ENCODE peak calls at places on chromosomes 5 and 9, in eight cellular contexts. U is heart left ventricle; R is astrocyte; T is activated CD8-positive, alpha-beta memory T cell treated with anti-CD3 and anti-CD28 coated beads, Interleukin-2, amount 50 U/mL, for 4 hours; J is Kasumi-1; A is mesothelial cell of epicardium; G is stimulated activated CD4-positive, alpha-beta T cell treated with anti-CD3 and anti-CD28 coated beads, Interleukin-1b, Interleukin-23, amount 100 ng/mL, for 4 hours; H is A172. I is an unnamed sample.

GRCh38 chr5:74227081-74227480 is 413.4 kb downstream of the ENC1 start:
- DNase-seq in U (no peak), R (no peak), T (no peak), J (no peak), A (no peak), G (no peak), H (no peak), I (no peak)

GRCh38 chr9:72902268-72902667 is 50.6 kb downstream of the ALDH1A1 start:
- DNase-seq in U (no peak), R (no peak), T (no peak), J (no peak), A (no peak), G (no peak), H (no peak), I (no peak)

GRCh38 chr5:34913072-34913471 is 2.2 kb downstream of the RAD1 start:
- DNase-seq in U (no peak), R (peak; percentile 38), T (no peak), J (no peak), A (no peak), G (no peak), H (no peak), I (no peak)

GRCh38 chr9:133990366-133991210 is 1.5 kb downstream of the VAV2 start:
- DNase-seq in U (no peak), R (peak; percentile 78), T (no peak), J (no peak), A (no peak), G (no peak), H (peak; percentile 84), I (peak; percentile 84)

GRCh38 chr5:42759456-42759855 is 2.8 kb downstream of the CCDC152 start:
- DNase-seq in U (no peak), R (no peak), T (no peak), J (no peak), A (no peak), G (no peak), H (peak; percentile 79), I (no peak)

GRCh38 chr9:110672873-110673508 is 4.4 kb downstream of the MUSK start:
- DNase-seq in U (no peak), R (no peak), T (no peak), J (peak; percentile 49), A (no peak), G (no peak), H (no peak), I (no peak)

GRCh38 chr9:109467936-109468335 is 30.2 kb downstream of the PTPN3 start:
- DNase-seq in U (no peak), R (no peak), T (no peak), J (peak; percentile 95), A (no peak), G (no peak), H (no peak), I (no peak)

GRCh38 chr5:71938886-71939285 is 168.4 kb upstream of the MAP1B start:
- DNase-seq in U (no peak), R (no peak), T (no peak), J (no peak), A (no peak), G (no peak), H (peak; percentile 55), I (peak; percentile 32)

I was measured in MG63.